ENCODE peak calls at places on chromosome 12, in four cellular contexts. One of them, this sample, is unnamed.

GRCh38 chr12:48716168-48716492 is 377 bp downstream of the CCNT1 start:
- DNase-seq in GM20000: no peak
- DNase-seq in brain microvascular endothelial cell: no peak
- DNase-seq in adrenal gland: no peak
- DNase-seq in this sample: no peak

GRCh38 chr12:11688831-11689230 is 39.4 kb downstream of the ETV6 start:
- DNase-seq in GM20000: no peak
- DNase-seq in brain microvascular endothelial cell: no peak
- DNase-seq in adrenal gland: no peak
- DNase-seq in this sample: no peak

GRCh38 chr12:40692617-40693502 is 621 bp downstream of the CNTN1 start:
- DNase-seq in adrenal gland: peak
- DNase-seq in GM20000: no peak
- DNase-seq in brain microvascular endothelial cell: no peak
- DNase-seq in this sample: no peak

GRCh38 chr12:46005823-46006222 is 15.4 kb upstream of the SCAF11 start:
- DNase-seq in GM20000: no peak
- DNase-seq in adrenal gland: no peak
- DNase-seq in brain microvascular endothelial cell: no peak
- DNase-seq in this sample: no peak

GRCh38 chr12:79487386-79488110 is 203.2 kb downstream of the PAWR start:
- DNase-seq in brain microvascular endothelial cell: no peak
- DNase-seq in adrenal gland: no peak
- DNase-seq in GM20000: no peak
- DNase-seq in this sample: no peak

GRCh38 chr12:108248011-108248410 is 91.1 kb downstream of the CMKLR1 start:
- DNase-seq in GM20000: no peak
- DNase-seq in adrenal gland: no peak
- DNase-seq in brain microvascular endothelial cell: no peak
- DNase-seq in this sample: no peak

GRCh38 chr12:109500406-109501185 is 23.2 kb downstream of the UBE3B start:
- DNase-seq in GM20000: no peak
- DNase-seq in brain microvascular endothelial cell: no peak
- DNase-seq in adrenal gland: no peak
- DNase-seq in this sample: no peak

GRCh38 chr12:71664411-71665108 is 459 bp downstream of the THAP2 start:
- DNase-seq in brain microvascular endothelial cell: no peak
- DNase-seq in adrenal gland: no peak
- DNase-seq in GM20000: no peak
- DNase-seq in this sample: no peak

GRCh38 chr12:2555487-2556082 is 239.2 kb upstream of the FKBP4 start:
- DNase-seq in brain microvascular endothelial cell: no peak
- DNase-seq in adrenal gland: no peak
- DNase-seq in GM20000: no peak
- DNase-seq in this sample: no peak